ENCODE peak calls at places on chromosome 9, in four cellular contexts. One of them, this sample, is unnamed.

GRCh38 chr9:109775516-109775915 is 4.5 kb upstream of the PALM2AKAP2 start:
- DNase-seq in foreskin fibroblast: peak; percentile 47
- DNase-seq in aorta: no peak
- DNase-seq in transverse colon: no peak
- DNase-seq in this sample: peak; percentile 65

GRCh38 chr9:92190536-92190790 is 75.2 kb upstream of the SPTLC1 start:
- DNase-seq in foreskin fibroblast: no peak
- DNase-seq in aorta: no peak
- DNase-seq in transverse colon: no peak
- DNase-seq in this sample: no peak

GRCh38 chr9:136514022-136514714 is 31.3 kb upstream of the SEC16A start:
- DNase-seq in foreskin fibroblast: no peak
- DNase-seq in aorta: no peak
- DNase-seq in transverse colon: no peak
- DNase-seq in this sample: no peak

GRCh38 chr9:113526231-113526746 is 62.8 kb downstream of the RGS3 start:
- DNase-seq in foreskin fibroblast: no peak
- DNase-seq in aorta: no peak
- DNase-seq in transverse colon: no peak
- DNase-seq in this sample: no peak

GRCh38 chr9:91134608-91135007 is 227.1 kb downstream of the AUH start:
- DNase-seq in foreskin fibroblast: no peak
- DNase-seq in aorta: no peak
- DNase-seq in transverse colon: no peak
- DNase-seq in this sample: no peak

GRCh38 chr9:94084314-94084713 is at the start of gene PTPDC1:
- DNase-seq in foreskin fibroblast: peak; percentile 83
- DNase-seq in aorta: no peak
- DNase-seq in transverse colon: no peak
- DNase-seq in this sample: peak; percentile 53

GRCh38 chr9:135105211-135105745 is 17.8 kb downstream of the OLFM1 start:
- DNase-seq in foreskin fibroblast: no peak
- DNase-seq in aorta: no peak
- DNase-seq in transverse colon: no peak
- DNase-seq in this sample: no peak

GRCh38 chr9:13841801-13842462 is 472.0 kb downstream of the NFIB start:
- DNase-seq in foreskin fibroblast: no peak
- DNase-seq in aorta: no peak
- DNase-seq in transverse colon: no peak
- DNase-seq in this sample: no peak

GRCh38 chr9:115018547-115019435 is 88.4 kb upstream of the TNFSF8 start:
- DNase-seq in foreskin fibroblast: peak; percentile 71
- DNase-seq in aorta: no peak
- DNase-seq in transverse colon: peak; percentile 34
- DNase-seq in this sample: peak; percentile 36

GRCh38 chr9:125484632-125485282 is 222.3 kb downstream of the MAPKAP1 start:
- DNase-seq in foreskin fibroblast: peak; percentile 82
- DNase-seq in aorta: no peak
- DNase-seq in transverse colon: no peak
- DNase-seq in this sample: no peak

GRCh38 chr9:107810493-107810931 is 320.9 kb upstream of the KLF4 start:
- DNase-seq in foreskin fibroblast: peak; percentile 22
- DNase-seq in aorta: no peak
- DNase-seq in transverse colon: peak; percentile 37
- DNase-seq in this sample: peak; percentile 7

GRCh38 chr9:110538169-110538568 is 41.4 kb downstream of the SVEP1 start:
- DNase-seq in foreskin fibroblast: peak; percentile 73
- DNase-seq in aorta: no peak
- DNase-seq in transverse colon: no peak
- DNase-seq in this sample: peak; percentile 74

GRCh38 chr9:5784526-5785315 is 48.2 kb downstream of the ERMP1 start:
- DNase-seq in foreskin fibroblast: no peak
- DNase-seq in aorta: no peak
- DNase-seq in transverse colon: no peak
- DNase-seq in this sample: no peak

GRCh38 chr9:84754461-84754860 is 84.9 kb downstream of the NTRK2 start:
- DNase-seq in foreskin fibroblast: peak; percentile 34
- DNase-seq in aorta: no peak
- DNase-seq in transverse colon: no peak
- DNase-seq in this sample: no peak

GRCh38 chr9:109241931-109242330 is 74.9 kb upstream of the FRRS1L start:
- DNase-seq in foreskin fibroblast: no peak
- DNase-seq in aorta: no peak
- DNase-seq in transverse colon: no peak
- DNase-seq in this sample: no peak

GRCh38 chr9:1100945-1101344 is 50.8 kb downstream of the DMRT2 start:
- DNase-seq in foreskin fibroblast: peak; percentile 67
- DNase-seq in aorta: no peak
- DNase-seq in transverse colon: peak; percentile 50
- DNase-seq in this sample: peak; percentile 12

GRCh38 chr9:130627051-130627450 is 37.3 kb upstream of the PRDM12 start:
- DNase-seq in foreskin fibroblast: no peak
- DNase-seq in aorta: no peak
- DNase-seq in transverse colon: no peak
- DNase-seq in this sample: no peak

GRCh38 chr9:13857521-13857920 is 456.4 kb downstream of the NFIB start:
- DNase-seq in foreskin fibroblast: peak; percentile 89
- DNase-seq in aorta: no peak
- DNase-seq in transverse colon: no peak
- DNase-seq in this sample: no peak

DNA sequence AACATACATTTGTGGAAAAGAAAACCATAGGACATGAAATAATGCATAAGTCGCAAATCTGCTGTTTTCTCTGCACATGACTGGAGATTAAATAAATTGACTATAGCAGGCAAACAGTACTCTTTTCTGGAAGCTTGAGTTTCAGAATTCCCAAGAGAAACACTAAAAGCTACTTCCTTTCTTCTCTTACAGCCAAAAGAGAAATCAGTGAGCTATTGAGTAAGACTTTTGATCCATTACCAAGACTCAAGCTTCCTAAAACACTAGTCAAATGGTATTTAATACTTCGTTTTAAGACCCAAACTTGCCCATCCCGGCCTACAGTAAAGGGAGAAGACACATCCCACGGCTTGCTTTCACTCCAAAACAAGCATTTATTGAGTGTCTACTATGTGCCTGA is 335.8 kb upstream of the PUM3 start:
- DNase-seq in foreskin fibroblast: no peak
- DNase-seq in aorta: no peak
- DNase-seq in transverse colon: no peak
- DNase-seq in this sample: peak; percentile 33
- H3K4me3 ChIP-seq in foreskin fibroblast: no peak overlapping the region
- H3K4me3 ChIP-seq in aorta: no peak overlapping the region
- H3K4me3 ChIP-seq in transverse colon: no peak overlapping the region
- H3K4me3 ChIP-seq in this sample: no peak overlapping the region

GRCh38 chr9:76395381-76395780 is 1.2 kb upstream of the RFK start:
- DNase-seq in foreskin fibroblast: no peak
- DNase-seq in aorta: no peak
- DNase-seq in transverse colon: no peak
- DNase-seq in this sample: no peak
- H3K4me3 ChIP-seq in foreskin fibroblast: peak overlapping the region; percentile 64
- H3K4me3 ChIP-seq in aorta: no peak overlapping the region
- H3K4me3 ChIP-seq in transverse colon: peak overlapping the region; percentile 99
- H3K4me3 ChIP-seq in this sample: peak overlapping the region; percentile 89

GRCh38 chr9:129494113-129494789 is 126.7 kb downstream of the C9orf50 start:
- DNase-seq in foreskin fibroblast: no peak
- DNase-seq in aorta: no peak
- DNase-seq in transverse colon: no peak
- DNase-seq in this sample: no peak
- H3K4me3 ChIP-seq in foreskin fibroblast: no peak overlapping the region
- H3K4me3 ChIP-seq in aorta: no peak overlapping the region
- H3K4me3 ChIP-seq in transverse colon: peak overlapping the region; percentile 50
- H3K4me3 ChIP-seq in this sample: no peak overlapping the region

DNA sequence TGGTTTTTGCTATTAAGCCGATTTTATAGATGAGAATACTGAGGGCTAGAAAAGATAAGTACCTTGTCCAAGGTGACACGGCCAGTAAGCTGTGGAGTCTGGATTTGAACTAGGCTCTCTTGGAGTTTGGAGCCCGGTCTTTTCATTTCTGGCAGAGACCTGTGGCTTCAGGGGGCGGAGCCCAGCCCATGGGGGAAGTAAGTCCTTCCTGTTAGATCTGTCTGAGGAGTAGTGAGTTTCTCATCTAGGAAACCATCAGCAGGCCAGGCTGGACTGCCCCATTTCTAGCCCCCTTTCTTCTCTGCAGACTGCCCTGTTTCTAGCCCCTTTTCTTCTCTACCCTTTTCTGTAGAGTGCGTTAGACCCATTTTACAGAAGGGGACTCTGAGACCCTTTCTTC is 521 bp upstream of the PTGS1 start:
- DNase-seq in foreskin fibroblast: no peak
- DNase-seq in aorta: no peak
- DNase-seq in transverse colon: peak; percentile 37
- DNase-seq in this sample: no peak
- H3K4me3 ChIP-seq in foreskin fibroblast: peak overlapping the region; percentile 61
- H3K4me3 ChIP-seq in aorta: no peak overlapping the region
- H3K4me3 ChIP-seq in transverse colon: peak overlapping the region; percentile 36
- H3K4me3 ChIP-seq in this sample: peak overlapping the region; percentile 49

GRCh38 chr9:15103321-15103720 is 193.1 kb upstream of the FREM1 start:
- DNase-seq in foreskin fibroblast: no peak
- DNase-seq in aorta: no peak
- DNase-seq in transverse colon: no peak
- DNase-seq in this sample: no peak
- H3K4me3 ChIP-seq in foreskin fibroblast: no peak overlapping the region
- H3K4me3 ChIP-seq in aorta: no peak overlapping the region
- H3K4me3 ChIP-seq in transverse colon: no peak overlapping the region
- H3K4me3 ChIP-seq in this sample: no peak overlapping the region

GRCh38 chr9:35729700-35730485 is 2.1 kb downstream of the TLN1 start:
- DNase-seq in foreskin fibroblast: peak; percentile 94
- DNase-seq in aorta: peak; percentile 85
- DNase-seq in transverse colon: peak; percentile 53
- DNase-seq in this sample: peak; percentile 63
- H3K4me3 ChIP-seq in foreskin fibroblast: peak overlapping the region; percentile 82
- H3K4me3 ChIP-seq in aorta: peak overlapping the region; percentile 97
- H3K4me3 ChIP-seq in transverse colon: peak overlapping the region; percentile 74
- H3K4me3 ChIP-seq in this sample: peak overlapping the region; percentile 90

GRCh38 chr9:111634860-111635259 is 3.7 kb downstream of the DNAJC25 start:
- DNase-seq in foreskin fibroblast: no peak
- DNase-seq in aorta: no peak
- DNase-seq in transverse colon: no peak
- DNase-seq in this sample: no peak

GRCh38 chr9:111632051-111632450 is 917 bp downstream of the DNAJC25 start:
- DNase-seq in foreskin fibroblast: peak; percentile 13
- DNase-seq in aorta: no peak
- DNase-seq in transverse colon: no peak
- DNase-seq in this sample: no peak

GRCh38 chr9:111631071-111631971 is at the start of gene DNAJC25:
- DNase-seq in foreskin fibroblast: peak; percentile 99
- DNase-seq in aorta: peak; percentile 98
- DNase-seq in transverse colon: peak; percentile 97
- DNase-seq in this sample: peak; percentile 97

GRCh38 chr9:111632695-111633388 is 1.7 kb downstream of the DNAJC25 start:
- DNase-seq in foreskin fibroblast: no peak
- DNase-seq in aorta: no peak
- DNase-seq in transverse colon: no peak
- DNase-seq in this sample: no peak

GRCh38 chr9:111633389-111633736 is 2.2 kb downstream of the DNAJC25 start:
- DNase-seq in foreskin fibroblast: peak; percentile 17
- DNase-seq in aorta: no peak
- DNase-seq in transverse colon: no peak
- DNase-seq in this sample: no peak
- H3K4me3 ChIP-seq in foreskin fibroblast: no peak overlapping the region
- H3K4me3 ChIP-seq in aorta: no peak overlapping the region
- H3K4me3 ChIP-seq in transverse colon: no peak overlapping the region
- H3K4me3 ChIP-seq in this sample: no peak overlapping the region

GRCh38 chr9:37575921-37576721 is at the start of gene FBXO10:
- DNase-seq in foreskin fibroblast: peak; percentile 90
- DNase-seq in aorta: peak; percentile 90
- DNase-seq in transverse colon: peak; percentile 78
- DNase-seq in this sample: peak; percentile 48

GRCh38 chr9:37574241-37574721 is 1.9 kb downstream of the FBXO10 start:
- DNase-seq in foreskin fibroblast: peak; percentile 72
- DNase-seq in aorta: no peak
- DNase-seq in transverse colon: no peak
- DNase-seq in this sample: peak; percentile 44

GRCh38 chr9:37575511-37575914 is 667 bp downstream of the FBXO10 start:
- DNase-seq in foreskin fibroblast: peak; percentile 34
- DNase-seq in aorta: no peak
- DNase-seq in transverse colon: peak; percentile 35
- DNase-seq in this sample: no peak

DNA sequence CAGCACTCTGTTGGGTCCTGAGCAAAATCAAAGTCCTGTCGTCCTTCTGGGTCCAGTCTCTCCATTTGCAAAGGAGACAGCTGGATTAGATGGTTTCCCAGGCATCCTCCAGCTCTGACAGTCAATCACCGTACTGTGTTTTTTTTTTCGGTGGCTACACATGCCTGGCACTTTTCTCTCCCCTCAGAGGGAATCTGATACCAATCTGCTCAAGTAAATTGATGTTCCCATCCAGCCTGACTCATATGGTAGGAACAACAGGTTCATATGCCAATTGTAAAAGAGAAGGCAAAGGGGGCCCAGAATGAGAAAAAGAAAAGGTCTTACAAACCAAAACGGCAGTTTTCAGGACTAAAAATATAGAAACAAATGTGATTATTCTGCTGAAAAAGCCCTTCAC is 1.2 kb downstream of the FBXO10 start:
- DNase-seq in foreskin fibroblast: peak; percentile 65
- DNase-seq in aorta: no peak
- DNase-seq in transverse colon: no peak
- DNase-seq in this sample: peak; percentile 44
- H3K4me3 ChIP-seq in foreskin fibroblast: peak overlapping the region; percentile 76
- H3K4me3 ChIP-seq in aorta: no peak overlapping the region
- H3K4me3 ChIP-seq in transverse colon: peak overlapping the region; percentile 92
- H3K4me3 ChIP-seq in this sample: peak overlapping the region; percentile 73

This sample was measured in skeletal muscle cell.